ENCODE peak calls at places on chromosomes 1 and 21, in seven cellular contexts. One of them, this sample, is unnamed.

GRCh38 chr1:153771841-153772593 is 3.2 kb upstream of the SLC27A3 start:
- DNase-seq in M059J: no peak
- DNase-seq in body of pancreas: no peak
- DNase-seq in stimulated activated CD4-positive, alpha-beta T cell treated with anti-CD3 and anti-CD28 coated beads, Interleukin-2, amount 100 ng/mL, for 24 hours: no peak
- DNase-seq in caudate nucleus: no peak
- DNase-seq in cardiac fibroblast: no peak
- DNase-seq in uterus: peak; percentile 61
- DNase-seq in this sample: no peak

GRCh38 chr1:152013664-152014237 is 20.1 kb upstream of the S100A10 start:
- DNase-seq in M059J: peak; percentile 51
- DNase-seq in body of pancreas: peak; percentile 61
- DNase-seq in stimulated activated CD4-positive, alpha-beta T cell treated with anti-CD3 and anti-CD28 coated beads, Interleukin-2, amount 100 ng/mL, for 24 hours: peak; percentile 45
- DNase-seq in caudate nucleus: no peak
- DNase-seq in cardiac fibroblast: peak; percentile 69
- DNase-seq in uterus: no peak
- DNase-seq in this sample: no peak

GRCh38 chr1:3746389-3746783 is 5.9 kb upstream of the CCDC27 start:
- DNase-seq in M059J: no peak
- DNase-seq in body of pancreas: no peak
- DNase-seq in stimulated activated CD4-positive, alpha-beta T cell treated with anti-CD3 and anti-CD28 coated beads, Interleukin-2, amount 100 ng/mL, for 24 hours: no peak
- DNase-seq in caudate nucleus: no peak
- DNase-seq in cardiac fibroblast: no peak
- DNase-seq in uterus: no peak
- DNase-seq in this sample: no peak

GRCh38 chr1:190179817-190180216 is 297.8 kb downstream of the BRINP3 start:
- DNase-seq in M059J: peak; percentile 24
- DNase-seq in body of pancreas: no peak
- DNase-seq in stimulated activated CD4-positive, alpha-beta T cell treated with anti-CD3 and anti-CD28 coated beads, Interleukin-2, amount 100 ng/mL, for 24 hours: no peak
- DNase-seq in caudate nucleus: no peak
- DNase-seq in cardiac fibroblast: peak; percentile 9
- DNase-seq in uterus: no peak
- DNase-seq in this sample: no peak

GRCh38 chr1:192724670-192725069 is 84.2 kb upstream of the RGS2 start:
- DNase-seq in M059J: peak; percentile 84
- DNase-seq in body of pancreas: no peak
- DNase-seq in stimulated activated CD4-positive, alpha-beta T cell treated with anti-CD3 and anti-CD28 coated beads, Interleukin-2, amount 100 ng/mL, for 24 hours: no peak
- DNase-seq in caudate nucleus: no peak
- DNase-seq in cardiac fibroblast: peak; percentile 64
- DNase-seq in uterus: no peak
- DNase-seq in this sample: no peak

GRCh38 chr1:109444376-109444775 is 18.1 kb upstream of the PSMA5 start:
- DNase-seq in M059J: no peak
- DNase-seq in body of pancreas: no peak
- DNase-seq in stimulated activated CD4-positive, alpha-beta T cell treated with anti-CD3 and anti-CD28 coated beads, Interleukin-2, amount 100 ng/mL, for 24 hours: no peak
- DNase-seq in caudate nucleus: no peak
- DNase-seq in cardiac fibroblast: peak; percentile 27
- DNase-seq in uterus: no peak
- DNase-seq in this sample: no peak

GRCh38 chr21:43907751-43908150 is 42.7 kb downstream of the AGPAT3 start:
- DNase-seq in M059J: no peak
- DNase-seq in body of pancreas: no peak
- DNase-seq in stimulated activated CD4-positive, alpha-beta T cell treated with anti-CD3 and anti-CD28 coated beads, Interleukin-2, amount 100 ng/mL, for 24 hours: no peak
- DNase-seq in caudate nucleus: no peak
- DNase-seq in cardiac fibroblast: no peak
- DNase-seq in uterus: no peak
- DNase-seq in this sample: no peak

GRCh38 chr1:21362096-21362495 is 71.8 kb upstream of the ECE1 start:
- DNase-seq in M059J: no peak
- DNase-seq in body of pancreas: no peak
- DNase-seq in stimulated activated CD4-positive, alpha-beta T cell treated with anti-CD3 and anti-CD28 coated beads, Interleukin-2, amount 100 ng/mL, for 24 hours: no peak
- DNase-seq in caudate nucleus: no peak
- DNase-seq in cardiac fibroblast: no peak
- DNase-seq in uterus: no peak
- DNase-seq in this sample: no peak

GRCh38 chr1:246157516-246157915 is 349.6 kb downstream of the SMYD3 start:
- DNase-seq in M059J: no peak
- DNase-seq in body of pancreas: no peak
- DNase-seq in stimulated activated CD4-positive, alpha-beta T cell treated with anti-CD3 and anti-CD28 coated beads, Interleukin-2, amount 100 ng/mL, for 24 hours: no peak
- DNase-seq in caudate nucleus: no peak
- DNase-seq in cardiac fibroblast: no peak
- DNase-seq in uterus: no peak
- DNase-seq in this sample: no peak

GRCh38 chr1:202164271-202165037 is 4.1 kb upstream of the PTPN7 start:
- DNase-seq in M059J: no peak
- DNase-seq in body of pancreas: no peak
- DNase-seq in stimulated activated CD4-positive, alpha-beta T cell treated with anti-CD3 and anti-CD28 coated beads, Interleukin-2, amount 100 ng/mL, for 24 hours: peak; percentile 64
- DNase-seq in caudate nucleus: no peak
- DNase-seq in cardiac fibroblast: no peak
- DNase-seq in uterus: no peak
- DNase-seq in this sample: no peak

GRCh38 chr1:174800221-174800791 is 199.4 kb upstream of the CACYBP start:
- DNase-seq in M059J: peak; percentile 21
- DNase-seq in body of pancreas: peak; percentile 8
- DNase-seq in stimulated activated CD4-positive, alpha-beta T cell treated with anti-CD3 and anti-CD28 coated beads, Interleukin-2, amount 100 ng/mL, for 24 hours: peak; percentile 21
- DNase-seq in caudate nucleus: peak; percentile 5
- DNase-seq in cardiac fibroblast: peak; percentile 13
- DNase-seq in uterus: no peak
- DNase-seq in this sample: no peak

GRCh38 chr1:88175631-88176226 is 508.3 kb upstream of the PKN2 start:
- DNase-seq in M059J: peak; percentile 83
- DNase-seq in body of pancreas: peak; percentile 63
- DNase-seq in stimulated activated CD4-positive, alpha-beta T cell treated with anti-CD3 and anti-CD28 coated beads, Interleukin-2, amount 100 ng/mL, for 24 hours: no peak
- DNase-seq in caudate nucleus: no peak
- DNase-seq in cardiac fibroblast: peak; percentile 30
- DNase-seq in uterus: no peak
- DNase-seq in this sample: peak; percentile 69

GRCh38 chr1:43774359-43774758 is 67.0 kb downstream of the ST3GAL3 start:
- DNase-seq in M059J: peak; percentile 72
- DNase-seq in body of pancreas: no peak
- DNase-seq in stimulated activated CD4-positive, alpha-beta T cell treated with anti-CD3 and anti-CD28 coated beads, Interleukin-2, amount 100 ng/mL, for 24 hours: no peak
- DNase-seq in caudate nucleus: no peak
- DNase-seq in cardiac fibroblast: peak; percentile 84
- DNase-seq in uterus: no peak
- DNase-seq in this sample: no peak

GRCh38 chr1:247077768-247078314 is 770 bp downstream of the ZNF670 start:
- DNase-seq in M059J: peak; percentile 32
- DNase-seq in body of pancreas: no peak
- DNase-seq in stimulated activated CD4-positive, alpha-beta T cell treated with anti-CD3 and anti-CD28 coated beads, Interleukin-2, amount 100 ng/mL, for 24 hours: no peak
- DNase-seq in caudate nucleus: no peak
- DNase-seq in cardiac fibroblast: peak; percentile 25
- DNase-seq in uterus: no peak
- DNase-seq in this sample: no peak

GRCh38 chr21:37365657-37366487 is 701 bp upstream of the DYRK1A start:
- DNase-seq in M059J: peak; percentile 77
- DNase-seq in body of pancreas: peak; percentile 77
- DNase-seq in stimulated activated CD4-positive, alpha-beta T cell treated with anti-CD3 and anti-CD28 coated beads, Interleukin-2, amount 100 ng/mL, for 24 hours: peak; percentile 62
- DNase-seq in caudate nucleus: peak; percentile 44
- DNase-seq in cardiac fibroblast: peak; percentile 68
- DNase-seq in uterus: peak; percentile 54
- DNase-seq in this sample: peak; percentile 79

GRCh38 chr1:230858918-230859819 is 9.2 kb downstream of the C1orf198 start:
- DNase-seq in M059J: peak; percentile 95
- DNase-seq in body of pancreas: no peak
- DNase-seq in stimulated activated CD4-positive, alpha-beta T cell treated with anti-CD3 and anti-CD28 coated beads, Interleukin-2, amount 100 ng/mL, for 24 hours: no peak
- DNase-seq in caudate nucleus: peak; percentile 42
- DNase-seq in cardiac fibroblast: no peak
- DNase-seq in uterus: no peak
- DNase-seq in this sample: no peak

GRCh38 chr1:112957133-112957812 is 1.3 kb upstream of the SLC16A1 start:
- DNase-seq in M059J: peak; percentile 95
- DNase-seq in body of pancreas: no peak
- DNase-seq in stimulated activated CD4-positive, alpha-beta T cell treated with anti-CD3 and anti-CD28 coated beads, Interleukin-2, amount 100 ng/mL, for 24 hours: peak; percentile 44
- DNase-seq in caudate nucleus: peak; percentile 12
- DNase-seq in cardiac fibroblast: peak; percentile 93
- DNase-seq in uterus: peak; percentile 56
- DNase-seq in this sample: no peak

GRCh38 chr1:85992756-85993155 is 163.8 kb downstream of the COL24A1 start:
- DNase-seq in M059J: peak; percentile 22
- DNase-seq in body of pancreas: no peak
- DNase-seq in stimulated activated CD4-positive, alpha-beta T cell treated with anti-CD3 and anti-CD28 coated beads, Interleukin-2, amount 100 ng/mL, for 24 hours: no peak
- DNase-seq in caudate nucleus: no peak
- DNase-seq in cardiac fibroblast: peak; percentile 74
- DNase-seq in uterus: no peak
- DNase-seq in this sample: no peak

GRCh38 chr1:173295995-173296394 is 88.9 kb upstream of the TNFSF4 start:
- DNase-seq in M059J: peak; percentile 12
- DNase-seq in body of pancreas: no peak
- DNase-seq in stimulated activated CD4-positive, alpha-beta T cell treated with anti-CD3 and anti-CD28 coated beads, Interleukin-2, amount 100 ng/mL, for 24 hours: no peak
- DNase-seq in caudate nucleus: no peak
- DNase-seq in cardiac fibroblast: peak; percentile 83
- DNase-seq in uterus: no peak
- DNase-seq in this sample: no peak

GRCh38 chr1:17919525-17920439 is 164.6 kb downstream of the ACTL8 start:
- DNase-seq in M059J: peak; percentile 47
- DNase-seq in body of pancreas: peak; percentile 41
- DNase-seq in stimulated activated CD4-positive, alpha-beta T cell treated with anti-CD3 and anti-CD28 coated beads, Interleukin-2, amount 100 ng/mL, for 24 hours: no peak
- DNase-seq in caudate nucleus: no peak
- DNase-seq in cardiac fibroblast: peak; percentile 68
- DNase-seq in uterus: no peak
- DNase-seq in this sample: no peak

GRCh38 chr1:44068442-44068861 is 37.2 kb upstream of the SLC6A9 start:
- DNase-seq in M059J: no peak
- DNase-seq in body of pancreas: no peak
- DNase-seq in stimulated activated CD4-positive, alpha-beta T cell treated with anti-CD3 and anti-CD28 coated beads, Interleukin-2, amount 100 ng/mL, for 24 hours: no peak
- DNase-seq in caudate nucleus: no peak
- DNase-seq in cardiac fibroblast: no peak
- DNase-seq in uterus: no peak
- DNase-seq in this sample: peak; percentile 46

GRCh38 chr1:113701429-113701828 is 57.9 kb downstream of the PHTF1 start:
- DNase-seq in M059J: no peak
- DNase-seq in body of pancreas: no peak
- DNase-seq in stimulated activated CD4-positive, alpha-beta T cell treated with anti-CD3 and anti-CD28 coated beads, Interleukin-2, amount 100 ng/mL, for 24 hours: no peak
- DNase-seq in caudate nucleus: no peak
- DNase-seq in cardiac fibroblast: peak; percentile 30
- DNase-seq in uterus: no peak
- DNase-seq in this sample: no peak

GRCh38 chr21:45148316-45149000 is 74.1 kb downstream of the ADARB1 start:
- DNase-seq in M059J: no peak
- DNase-seq in body of pancreas: no peak
- DNase-seq in stimulated activated CD4-positive, alpha-beta T cell treated with anti-CD3 and anti-CD28 coated beads, Interleukin-2, amount 100 ng/mL, for 24 hours: no peak
- DNase-seq in caudate nucleus: no peak
- DNase-seq in cardiac fibroblast: no peak
- DNase-seq in uterus: no peak
- DNase-seq in this sample: no peak

GRCh38 chr1:225657462-225657989 is 4.6 kb upstream of the ENAH start:
- DNase-seq in M059J: peak; percentile 84
- DNase-seq in body of pancreas: no peak
- DNase-seq in stimulated activated CD4-positive, alpha-beta T cell treated with anti-CD3 and anti-CD28 coated beads, Interleukin-2, amount 100 ng/mL, for 24 hours: no peak
- DNase-seq in caudate nucleus: no peak
- DNase-seq in cardiac fibroblast: peak; percentile 91
- DNase-seq in uterus: peak; percentile 54
- DNase-seq in this sample: no peak

GRCh38 chr1:29708818-29709710 is 472.7 kb downstream of the PTPRU start:
- DNase-seq in M059J: peak; percentile 96
- DNase-seq in body of pancreas: no peak
- DNase-seq in stimulated activated CD4-positive, alpha-beta T cell treated with anti-CD3 and anti-CD28 coated beads, Interleukin-2, amount 100 ng/mL, for 24 hours: no peak
- DNase-seq in caudate nucleus: no peak
- DNase-seq in cardiac fibroblast: peak; percentile 80
- DNase-seq in uterus: no peak
- DNase-seq in this sample: no peak

GRCh38 chr21:29610960-29611359 is 312.2 kb downstream of the BACH1 start:
- DNase-seq in M059J: no peak
- DNase-seq in body of pancreas: no peak
- DNase-seq in stimulated activated CD4-positive, alpha-beta T cell treated with anti-CD3 and anti-CD28 coated beads, Interleukin-2, amount 100 ng/mL, for 24 hours: no peak
- DNase-seq in caudate nucleus: no peak
- DNase-seq in cardiac fibroblast: peak; percentile 92
- DNase-seq in uterus: no peak
- DNase-seq in this sample: no peak

GRCh38 chr1:108584320-108584968 is 24.5 kb downstream of the EEIG2 start:
- DNase-seq in M059J: no peak
- DNase-seq in body of pancreas: no peak
- DNase-seq in stimulated activated CD4-positive, alpha-beta T cell treated with anti-CD3 and anti-CD28 coated beads, Interleukin-2, amount 100 ng/mL, for 24 hours: no peak
- DNase-seq in caudate nucleus: no peak
- DNase-seq in cardiac fibroblast: no peak
- DNase-seq in uterus: no peak
- DNase-seq in this sample: no peak